ENCODE peak calls at places on chromosomes 3 and 15, in ten cellular contexts. One of them, this sample, is unnamed.

GRCh38 chr15:101320501-101321052 is 25.5 kb upstream of the SNRPA1 start:
- DNase-seq in RWPE1: no peak
- DNase-seq in cardiac muscle cell: peak
- DNase-seq in heart left ventricle: peak
- DNase-seq in upper lobe of right lung: peak
- DNase-seq in right atrium auricular region: peak
- DNase-seq in A549: no peak
- DNase-seq in mesothelial cell of epicardium: no peak
- DNase-seq in glutamatergic neuron: no peak
- DNase-seq in adrenal gland: peak
- DNase-seq in this sample: no peak

GRCh38 chr3:42314411-42314810 is 48.4 kb upstream of the CCK start:
- DNase-seq in right atrium auricular region: no peak
- DNase-seq in cardiac muscle cell: no peak
- DNase-seq in heart left ventricle: no peak
- DNase-seq in A549: peak
- DNase-seq in mesothelial cell of epicardium: no peak
- DNase-seq in RWPE1: no peak
- DNase-seq in upper lobe of right lung: no peak
- DNase-seq in adrenal gland: no peak
- DNase-seq in glutamatergic neuron: no peak
- DNase-seq in this sample: peak

GRCh38 chr3:185069023-185069422 is 83.8 kb downstream of the C3orf70 start:
- DNase-seq in upper lobe of right lung: no peak
- DNase-seq in right atrium auricular region: no peak
- DNase-seq in cardiac muscle cell: no peak
- DNase-seq in glutamatergic neuron: no peak
- DNase-seq in RWPE1: no peak
- DNase-seq in A549: no peak
- DNase-seq in adrenal gland: no peak
- DNase-seq in heart left ventricle: no peak
- DNase-seq in mesothelial cell of epicardium: no peak
- DNase-seq in this sample: no peak

GRCh38 chr3:39414421-39414907 is 7.9 kb downstream of the RPSA start:
- DNase-seq in upper lobe of right lung: no peak
- DNase-seq in RWPE1: no peak
- DNase-seq in A549: peak
- DNase-seq in cardiac muscle cell: no peak
- DNase-seq in glutamatergic neuron: no peak
- DNase-seq in right atrium auricular region: no peak
- DNase-seq in adrenal gland: no peak
- DNase-seq in heart left ventricle: no peak
- DNase-seq in mesothelial cell of epicardium: no peak
- DNase-seq in this sample: peak

GRCh38 chr3:66047321-66048050 is 8.8 kb upstream of the MAGI1 start:
- DNase-seq in RWPE1: peak
- DNase-seq in glutamatergic neuron: no peak
- DNase-seq in mesothelial cell of epicardium: no peak
- DNase-seq in right atrium auricular region: no peak
- DNase-seq in upper lobe of right lung: no peak
- DNase-seq in A549: no peak
- DNase-seq in heart left ventricle: peak
- DNase-seq in cardiac muscle cell: peak
- DNase-seq in adrenal gland: peak
- DNase-seq in this sample: peak

GRCh38 chr15:68894208-68894607 is 36.1 kb upstream of the SPESP1 start:
- DNase-seq in glutamatergic neuron: no peak
- DNase-seq in cardiac muscle cell: no peak
- DNase-seq in A549: no peak
- DNase-seq in mesothelial cell of epicardium: no peak
- DNase-seq in right atrium auricular region: no peak
- DNase-seq in adrenal gland: no peak
- DNase-seq in heart left ventricle: no peak
- DNase-seq in RWPE1: no peak
- DNase-seq in upper lobe of right lung: no peak
- DNase-seq in this sample: no peak

GRCh38 chr3:168878655-168879054 is 782.9 kb upstream of the GOLIM4 start:
- DNase-seq in heart left ventricle: no peak
- DNase-seq in A549: no peak
- DNase-seq in cardiac muscle cell: peak
- DNase-seq in upper lobe of right lung: no peak
- DNase-seq in RWPE1: no peak
- DNase-seq in glutamatergic neuron: no peak
- DNase-seq in adrenal gland: no peak
- DNase-seq in mesothelial cell of epicardium: no peak
- DNase-seq in right atrium auricular region: no peak
- DNase-seq in this sample: no peak

GRCh38 chr3:14587733-14588360 is 47.7 kb upstream of the GRIP2 start:
- DNase-seq in right atrium auricular region: no peak
- DNase-seq in mesothelial cell of epicardium: no peak
- DNase-seq in RWPE1: peak
- DNase-seq in heart left ventricle: no peak
- DNase-seq in adrenal gland: no peak
- DNase-seq in cardiac muscle cell: peak
- DNase-seq in glutamatergic neuron: no peak
- DNase-seq in A549: peak
- DNase-seq in upper lobe of right lung: no peak
- DNase-seq in this sample: peak

GRCh38 chr3:55343486-55344357 is 143.4 kb downstream of the WNT5A start:
- DNase-seq in cardiac muscle cell: no peak
- DNase-seq in adrenal gland: no peak
- DNase-seq in mesothelial cell of epicardium: no peak
- DNase-seq in heart left ventricle: no peak
- DNase-seq in RWPE1: no peak
- DNase-seq in right atrium auricular region: no peak
- DNase-seq in A549: no peak
- DNase-seq in upper lobe of right lung: no peak
- DNase-seq in glutamatergic neuron: no peak
- DNase-seq in this sample: no peak

GRCh38 chr3:184715943-184716651 is 4.2 kb upstream of the MAGEF1 start:
- DNase-seq in cardiac muscle cell: peak
- DNase-seq in mesothelial cell of epicardium: no peak
- DNase-seq in adrenal gland: no peak
- DNase-seq in upper lobe of right lung: no peak
- DNase-seq in A549: no peak
- DNase-seq in right atrium auricular region: peak
- DNase-seq in RWPE1: no peak
- DNase-seq in glutamatergic neuron: no peak
- DNase-seq in heart left ventricle: no peak
- DNase-seq in this sample: no peak

GRCh38 chr15:45991863-45992262 is 357.0 kb downstream of the SQOR start:
- DNase-seq in right atrium auricular region: no peak
- DNase-seq in heart left ventricle: no peak
- DNase-seq in upper lobe of right lung: no peak
- DNase-seq in adrenal gland: no peak
- DNase-seq in A549: no peak
- DNase-seq in glutamatergic neuron: no peak
- DNase-seq in cardiac muscle cell: no peak
- DNase-seq in mesothelial cell of epicardium: no peak
- DNase-seq in RWPE1: no peak
- DNase-seq in this sample: no peak

GRCh38 chr15:70215951-70216350 is 118.2 kb upstream of the TLE3 start:
- DNase-seq in RWPE1: no peak
- DNase-seq in adrenal gland: no peak
- DNase-seq in mesothelial cell of epicardium: no peak
- DNase-seq in upper lobe of right lung: no peak
- DNase-seq in A549: no peak
- DNase-seq in heart left ventricle: no peak
- DNase-seq in right atrium auricular region: no peak
- DNase-seq in cardiac muscle cell: no peak
- DNase-seq in glutamatergic neuron: no peak
- DNase-seq in this sample: no peak

GRCh38 chr15:96268421-96269204 is 61.9 kb upstream of the NR2F2 start:
- DNase-seq in glutamatergic neuron: no peak
- DNase-seq in cardiac muscle cell: peak
- DNase-seq in upper lobe of right lung: no peak
- DNase-seq in A549: peak
- DNase-seq in heart left ventricle: no peak
- DNase-seq in RWPE1: peak
- DNase-seq in adrenal gland: no peak
- DNase-seq in right atrium auricular region: no peak
- DNase-seq in mesothelial cell of epicardium: no peak
- DNase-seq in this sample: peak

GRCh38 chr3:129122697-129123055 is 1.1 kb upstream of the RAB43 start:
- DNase-seq in heart left ventricle: no peak
- DNase-seq in glutamatergic neuron: no peak
- DNase-seq in right atrium auricular region: peak
- DNase-seq in cardiac muscle cell: peak
- DNase-seq in mesothelial cell of epicardium: peak
- DNase-seq in RWPE1: no peak
- DNase-seq in upper lobe of right lung: no peak
- DNase-seq in adrenal gland: peak
- DNase-seq in A549: no peak
- DNase-seq in this sample: no peak

GRCh38 chr3:33597257-33597689 is 120.8 kb downstream of the CLASP2 start:
- DNase-seq in heart left ventricle: no peak
- DNase-seq in RWPE1: no peak
- DNase-seq in A549: no peak
- DNase-seq in cardiac muscle cell: peak
- DNase-seq in mesothelial cell of epicardium: no peak
- DNase-seq in upper lobe of right lung: no peak
- DNase-seq in right atrium auricular region: no peak
- DNase-seq in glutamatergic neuron: no peak
- DNase-seq in adrenal gland: no peak
- DNase-seq in this sample: no peak

GRCh38 chr15:85710340-85710842 is 84.3 kb downstream of the KLHL25 start:
- DNase-seq in glutamatergic neuron: no peak
- DNase-seq in RWPE1: no peak
- DNase-seq in adrenal gland: no peak
- DNase-seq in right atrium auricular region: no peak
- DNase-seq in mesothelial cell of epicardium: no peak
- DNase-seq in cardiac muscle cell: no peak
- DNase-seq in heart left ventricle: no peak
- DNase-seq in A549: no peak
- DNase-seq in upper lobe of right lung: no peak
- DNase-seq in this sample: no peak

GRCh38 chr3:196650740-196651311 is 11.3 kb downstream of the NRROS start:
- DNase-seq in A549: peak
- DNase-seq in RWPE1: peak
- DNase-seq in heart left ventricle: peak
- DNase-seq in right atrium auricular region: peak
- DNase-seq in upper lobe of right lung: peak
- DNase-seq in cardiac muscle cell: peak
- DNase-seq in mesothelial cell of epicardium: no peak
- DNase-seq in glutamatergic neuron: no peak
- DNase-seq in adrenal gland: peak
- DNase-seq in this sample: peak

GRCh38 chr3:105906834-105907233 is 38.0 kb upstream of the CBLB start:
- DNase-seq in upper lobe of right lung: no peak
- DNase-seq in heart left ventricle: peak
- DNase-seq in right atrium auricular region: peak
- DNase-seq in mesothelial cell of epicardium: no peak
- DNase-seq in RWPE1: peak
- DNase-seq in adrenal gland: peak
- DNase-seq in cardiac muscle cell: peak
- DNase-seq in A549: peak
- DNase-seq in glutamatergic neuron: no peak
- DNase-seq in this sample: peak

GRCh38 chr15:63122002-63122893 is 587 bp downstream of the LACTB start:
- DNase-seq in mesothelial cell of epicardium: peak
- DNase-seq in heart left ventricle: peak
- DNase-seq in cardiac muscle cell: peak
- DNase-seq in adrenal gland: peak
- DNase-seq in glutamatergic neuron: peak
- DNase-seq in A549: peak
- DNase-seq in upper lobe of right lung: peak
- DNase-seq in right atrium auricular region: peak
- DNase-seq in RWPE1: peak
- DNase-seq in this sample: peak
- TF ChIP-seq CTCF in mesothelial cell of epicardium: no peak
- TF ChIP-seq CTCF in heart left ventricle: peak
- TF ChIP-seq CTCF in cardiac muscle cell: peak
- TF ChIP-seq CTCF in adrenal gland: peak
- TF ChIP-seq CTCF in glutamatergic neuron: peak
- TF ChIP-seq CTCF in A549: no peak
- TF ChIP-seq CTCF in upper lobe of right lung: peak
- TF ChIP-seq CTCF in right atrium auricular region: no peak
- TF ChIP-seq CTCF in RWPE1: no peak
- TF ChIP-seq CTCF in this sample: no peak

DNA sequence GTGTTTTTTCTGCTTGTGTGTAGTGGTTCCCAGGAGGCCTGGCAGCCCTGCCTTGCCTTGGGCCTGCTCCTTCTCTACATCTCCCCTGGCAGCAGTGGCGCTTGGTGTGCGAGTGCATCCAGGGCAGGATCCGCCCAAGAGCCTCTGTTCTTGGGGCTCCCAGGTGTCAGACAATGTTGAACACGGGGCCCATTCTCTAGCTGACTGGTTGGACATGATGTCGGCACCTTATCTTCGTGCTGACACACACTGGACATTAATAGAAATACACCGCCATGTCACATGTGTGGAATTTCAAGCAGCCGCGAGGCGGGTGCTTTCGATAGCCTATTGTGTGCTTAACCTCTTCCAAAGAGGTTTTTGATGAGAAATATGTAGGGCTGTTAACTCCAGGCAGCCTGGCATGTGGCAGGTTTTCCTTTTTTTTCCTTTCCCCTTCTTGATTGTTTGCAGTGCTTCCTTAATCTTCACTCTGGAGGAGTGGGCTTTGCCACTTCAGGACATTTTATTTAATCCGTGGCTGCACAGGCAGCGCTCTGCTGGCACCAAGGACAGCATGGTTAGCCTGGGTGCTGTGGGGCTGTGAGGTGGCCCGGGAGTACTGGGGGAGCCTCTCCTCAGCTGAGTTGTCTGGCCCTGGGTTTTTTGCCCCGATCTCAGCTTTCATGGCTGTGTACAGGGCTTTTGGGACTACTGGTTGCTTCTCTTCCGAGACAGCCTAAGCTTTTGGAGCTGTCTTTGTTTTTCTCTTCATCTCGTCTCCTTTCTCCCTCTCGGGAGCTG is 42.5 kb downstream of the CHCHD6 start:
- DNase-seq in right atrium auricular region: peak
- DNase-seq in RWPE1: peak
- DNase-seq in glutamatergic neuron: no peak
- DNase-seq in mesothelial cell of epicardium: no peak
- DNase-seq in upper lobe of right lung: peak
- DNase-seq in adrenal gland: peak
- DNase-seq in A549: peak
- DNase-seq in heart left ventricle: peak
- DNase-seq in cardiac muscle cell: peak
- DNase-seq in this sample: peak
- TF ChIP-seq CTCF in right atrium auricular region: no peak
- TF ChIP-seq CTCF in RWPE1: no peak
- TF ChIP-seq CTCF in glutamatergic neuron: no peak
- TF ChIP-seq CTCF in mesothelial cell of epicardium: no peak
- TF ChIP-seq CTCF in upper lobe of right lung: no peak
- TF ChIP-seq CTCF in adrenal gland: no peak
- TF ChIP-seq CTCF in A549: peak
- TF ChIP-seq CTCF in heart left ventricle: no peak
- TF ChIP-seq CTCF in cardiac muscle cell: peak
- TF ChIP-seq CTCF in this sample: peak

GRCh38 chr3:52892290-52892624 is 5.1 kb downstream of the STIMATE start:
- DNase-seq in glutamatergic neuron: no peak
- DNase-seq in upper lobe of right lung: no peak
- DNase-seq in A549: no peak
- DNase-seq in mesothelial cell of epicardium: no peak
- DNase-seq in RWPE1: no peak
- DNase-seq in heart left ventricle: no peak
- DNase-seq in cardiac muscle cell: no peak
- DNase-seq in adrenal gland: no peak
- DNase-seq in right atrium auricular region: no peak
- DNase-seq in this sample: no peak
- TF ChIP-seq CTCF in glutamatergic neuron: no peak
- TF ChIP-seq CTCF in upper lobe of right lung: no peak
- TF ChIP-seq CTCF in A549: no peak
- TF ChIP-seq CTCF in mesothelial cell of epicardium: no peak
- TF ChIP-seq CTCF in RWPE1: no peak
- TF ChIP-seq CTCF in heart left ventricle: no peak
- TF ChIP-seq CTCF in cardiac muscle cell: no peak
- TF ChIP-seq CTCF in adrenal gland: peak
- TF ChIP-seq CTCF in right atrium auricular region: no peak
- TF ChIP-seq CTCF in this sample: no peak

GRCh38 chr3:136787226-136787793 is 31.6 kb upstream of the SLC35G2 start:
- DNase-seq in RWPE1: no peak
- DNase-seq in right atrium auricular region: no peak
- DNase-seq in adrenal gland: peak
- DNase-seq in cardiac muscle cell: peak
- DNase-seq in A549: no peak
- DNase-seq in upper lobe of right lung: no peak
- DNase-seq in glutamatergic neuron: no peak
- DNase-seq in heart left ventricle: peak
- DNase-seq in mesothelial cell of epicardium: no peak
- DNase-seq in this sample: peak
- TF ChIP-seq CTCF in RWPE1: no peak
- TF ChIP-seq CTCF in right atrium auricular region: no peak
- TF ChIP-seq CTCF in adrenal gland: no peak
- TF ChIP-seq CTCF in cardiac muscle cell: no peak
- TF ChIP-seq CTCF in A549: no peak
- TF ChIP-seq CTCF in upper lobe of right lung: no peak
- TF ChIP-seq CTCF in glutamatergic neuron: no peak
- TF ChIP-seq CTCF in heart left ventricle: no peak
- TF ChIP-seq CTCF in mesothelial cell of epicardium: no peak
- TF ChIP-seq CTCF in this sample: no peak